ENCODE peak calls at places on chromosomes 13 and 19, in five cellular contexts. M is transverse colon, R is upper lobe of left lung, U is HepG2, B is prostate gland. S is an unnamed sample.
A peak's percentile ranks its signal among the peaks of the same experiment; 100 is the strongest.

GRCh38 chr19:35555301-35556005 is 8.0 kb downstream of the ATP4A start:
- DNase-seq in U (peak; percentile 56), R (no peak), M (no peak), B (no peak), S (no peak)

GRCh38 chr13:96075953-96076543 is 13.9 kb upstream of the HS6ST3 start:
- DNase-seq in M (no peak), U (peak; percentile 12), R (no peak), B (no peak), S (no peak)

GRCh38 chr19:33740811-33741396 is 55.8 kb upstream of the KCTD15 start:
- DNase-seq in M (no peak), U (peak; percentile 31), B (no peak), R (no peak), S (no peak)

GRCh38 chr13:69553976-69554375 is 553.6 kb upstream of the ATXN8OS start:
- DNase-seq in R (no peak), U (no peak), B (no peak), M (no peak), S (no peak)

GRCh38 chr19:4152241-4152998 is 1.0 kb upstream of the CREB3L3 start:
- DNase-seq in M (no peak), B (no peak), U (no peak), R (no peak), S (no peak)

GRCh38 chr13:66665991-66666390 is 564.1 kb downstream of the PCDH9 start:
- DNase-seq in R (no peak), B (peak; percentile 6), M (no peak), U (no peak), S (no peak)

GRCh38 chr19:31185261-31185660 is 164.0 kb downstream of the TSHZ3 start:
- DNase-seq in R (no peak), B (no peak), U (no peak), M (no peak), S (no peak)

GRCh38 chr19:3154957-3155736 is 19.3 kb downstream of the GNA15 start:
- DNase-seq in M (peak; percentile 62), U (peak; percentile 50), B (peak; percentile 57), R (peak; percentile 90), S (peak; percentile 77)

GRCh38 chr13:30408319-30409101 is 13.8 kb upstream of the UBE2L5 start:
- DNase-seq in U (peak; percentile 86), M (peak; percentile 97), R (peak; percentile 97), B (peak; percentile 94), S (peak; percentile 98)

GRCh38 chr13:43787998-43788397 is 1.2 kb upstream of the ENOX1 start:
- DNase-seq in B (no peak), U (no peak), M (no peak), R (no peak), S (no peak)

GRCh38 chr19:3556978-3557460 is 367 bp downstream of the MFSD12 start:
- DNase-seq in U (no peak), M (peak; percentile 51), R (peak; percentile 49), B (peak; percentile 23), S (peak; percentile 71)

GRCh38 chr19:45568732-45569131 is 15.9 kb downstream of the OPA3 start:
- DNase-seq in U (no peak), R (no peak), B (no peak), M (no peak), S (no peak)
- TF ChIP-seq POLR2AphosphoS5 in U (no peak), R (no peak), B (no peak), M (no peak), S (no peak)

GRCh38 chr19:8814176-8814575 is 17.9 kb downstream of the ZNF558 start:
- DNase-seq in M (no peak), B (no peak), U (no peak), R (no peak), S (no peak)

GRCh38 chr19:8806661-8807060 is 25.4 kb downstream of the ZNF558 start:
- DNase-seq in M (no peak), B (no peak), R (no peak), U (no peak), S (no peak)

GRCh38 chr19:8815780-8816179 is 16.3 kb downstream of the ZNF558 start:
- DNase-seq in B (no peak), M (no peak), R (no peak), U (no peak), S (no peak)

GRCh38 chr19:8811315-8812172 is 20.6 kb downstream of the ZNF558 start:
- DNase-seq in M (no peak), R (no peak), U (no peak), B (no peak), S (no peak)
- H3K9me3 ChIP-seq in M (peaks cover 99% of the 10 kb centered on the region), R (peaks cover 99% of the 10 kb centered on the region), U (peaks cover 99% of the 10 kb centered on the region), B (no peaks in the 10 kb centered on the region), S (peaks cover 69% of the 10 kb centered on the region)

DNA sequence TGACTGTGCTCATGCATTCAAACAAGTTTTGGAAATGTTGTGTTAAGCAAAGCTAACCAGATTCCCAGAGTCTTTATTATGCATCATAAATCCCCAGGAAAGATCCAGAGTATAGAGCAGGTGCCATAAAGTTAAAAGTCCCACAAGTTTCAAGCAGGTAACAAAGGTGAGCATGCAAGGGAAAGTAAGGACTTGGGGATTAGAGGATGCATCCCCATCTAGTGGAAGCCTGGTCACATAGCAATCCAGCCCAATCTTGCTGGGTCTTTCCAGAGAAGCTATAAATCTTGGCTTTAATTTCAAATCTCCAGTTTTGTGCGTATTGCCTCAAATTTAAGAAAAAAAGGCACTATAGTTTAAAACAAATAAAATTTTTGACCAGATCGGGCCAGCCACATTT is 72.7 kb downstream of the ZNF254 start:
- DNase-seq in R (no peak), U (peak; percentile 29), B (no peak), M (no peak), S (no peak)
- TF ChIP-seq CTCF in R (no peak), U (peak; percentile 47), B (no peak), M (peak; percentile 27), S (no peak)

GRCh38 chr13:91357613-91358383 is 10.3 kb downstream of the MIR17HG start:
- DNase-seq in U (no peak), R (no peak), M (no peak), B (no peak), S (no peak)

GRCh38 chr13:91355099-91355825 is 7.8 kb downstream of the MIR17HG start:
- DNase-seq in B (no peak), U (no peak), M (no peak), R (no peak), S (no peak)

GRCh38 chr13:91356919-91357612 is 9.6 kb downstream of the MIR17HG start:
- DNase-seq in B (no peak), U (no peak), M (no peak), R (no peak), S (no peak)

GRCh38 chr13:91358384-91358776 is 10.9 kb downstream of the MIR17HG start:
- DNase-seq in R (no peak), U (no peak), B (no peak), M (no peak), S (no peak)

GRCh38 chr13:91355826-91356710 is 8.6 kb downstream of the MIR17HG start:
- DNase-seq in M (no peak), U (no peak), B (no peak), R (no peak), S (no peak)
- TF ChIP-seq POLR2AphosphoS5 in M (no peak), U (peak; percentile 28), B (no peak), R (no peak), S (no peak)

GRCh38 chr19:57558525-57558924 is 1.1 kb downstream of the ZNF550 start:
- DNase-seq in M (no peak), U (peak; percentile 18), R (no peak), B (no peak), S (no peak)

GRCh38 chr19:57560049-57560491 is 407 bp upstream of the ZNF550 start:
- DNase-seq in B (no peak), M (no peak), R (no peak), U (no peak), S (no peak)

GRCh38 chr19:57559008-57559403 is 657 bp downstream of the ZNF550 start:
- DNase-seq in M (peak; percentile 10), B (no peak), R (peak; percentile 26), U (peak; percentile 12), S (no peak)

GRCh38 chr19:57563547-57563946 is 3.9 kb upstream of the ZNF550 start:
- DNase-seq in M (no peak), R (no peak), B (no peak), U (no peak), S (no peak)

DNA sequence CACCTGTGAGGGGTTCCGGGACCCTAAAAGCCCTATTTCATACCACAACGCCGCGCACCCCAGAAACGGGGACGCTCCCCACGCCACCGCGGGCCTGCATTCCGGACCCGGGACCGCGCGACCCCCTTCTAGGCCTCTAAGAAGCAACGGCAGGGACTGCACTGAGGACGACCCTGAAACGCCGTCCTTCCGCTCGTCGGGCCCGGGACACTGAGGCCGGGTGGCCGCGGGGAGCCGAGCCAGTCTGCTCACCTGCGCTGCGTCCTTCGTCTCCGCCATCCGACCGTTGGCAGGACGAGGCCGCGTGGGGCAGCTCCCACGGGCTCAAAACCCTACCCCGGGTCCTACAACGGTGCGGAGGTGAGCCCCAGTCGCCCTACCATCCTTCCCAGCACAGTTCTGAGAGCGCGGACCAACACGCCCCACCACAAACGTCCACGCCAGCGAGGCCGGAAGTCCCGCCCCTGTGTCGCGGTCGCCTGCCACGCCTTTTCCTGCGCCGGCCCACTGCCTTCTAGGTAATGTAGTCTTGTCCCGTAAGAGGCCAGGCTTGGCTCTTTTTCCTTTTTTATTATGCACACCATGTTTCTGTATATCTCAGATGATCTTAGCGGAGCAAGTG is at the start of gene ZNF550:
- DNase-seq in R (peak; percentile 88), B (peak; percentile 89), U (peak; percentile 76), M (peak; percentile 92), S (peak; percentile 94)
- H3K9me3 ChIP-seq in R (peaks cover 33% of the 10 kb centered on the region), B (no peaks in the 10 kb centered on the region), U (peaks cover 42% of the 10 kb centered on the region), M (peaks cover 16% of the 10 kb centered on the region), S (peaks cover 18% of the 10 kb centered on the region)

DNA sequence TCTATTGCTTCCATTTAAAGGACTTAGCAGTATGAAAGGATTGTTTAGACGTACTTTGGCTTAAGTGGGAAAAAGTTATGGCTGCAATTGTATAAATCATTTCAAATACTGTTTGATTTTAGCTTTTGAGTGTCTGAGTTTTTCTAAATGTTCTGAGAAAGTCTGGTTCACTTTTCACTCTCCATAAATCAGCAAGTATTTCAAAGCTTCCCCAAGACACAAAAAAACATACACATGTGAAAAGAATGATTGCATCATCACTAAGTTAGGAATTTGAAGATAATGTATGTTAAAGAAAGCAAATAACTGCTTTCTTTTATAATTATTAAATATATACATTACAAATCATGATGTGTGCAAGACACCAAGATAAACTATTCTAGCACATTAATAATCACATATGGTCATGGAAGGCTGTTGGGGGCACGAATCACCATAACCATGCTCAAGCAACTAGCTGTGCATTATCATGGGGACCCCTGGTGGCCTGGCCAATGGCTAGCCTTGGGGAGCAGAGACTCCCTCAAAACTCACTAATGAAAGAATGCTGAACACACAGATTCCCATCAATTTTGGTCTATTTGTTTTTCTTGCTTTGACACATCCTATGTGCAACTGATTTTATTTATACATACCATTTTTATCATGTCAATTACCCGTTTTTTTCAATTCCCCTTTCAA is 111.1 kb downstream of the MIPEP start:
- DNase-seq in B (no peak), U (no peak), M (no peak), R (no peak), S (no peak)
- TF ChIP-seq CTCF in B (no peak), U (peak; percentile 28), M (no peak), R (no peak), S (no peak)

GRCh38 chr19:5273782-5274181 is 66.8 kb downstream of the PTPRS start:
- DNase-seq in B (no peak), M (no peak), U (no peak), R (no peak), S (no peak)
- TF ChIP-seq POLR2AphosphoS5 in B (no peak), M (no peak), U (no peak), R (no peak), S (no peak)